ENCODE peak calls at places on chromosomes 7 and 10, in eight cellular contexts. R, A, B, F, D, K, V and J are unnamed samples.

GRCh38 chr10:30041394-30042105 is 17.8 kb downstream of the JCAD start:
- DNase-seq in A (no peak), K (no peak), F (no peak), V (peak), D (no peak), B (no peak), R (no peak), J (no peak)

GRCh38 chr10:88270871-88271713 is 312.0 kb downstream of the RNLS start:
- DNase-seq in B (no peak), F (no peak), D (peak), K (no peak), A (peak), V (peak), R (peak), J (no peak)

GRCh38 chr10:21732067-21732772 is 198.2 kb downstream of the MLLT10 start:
- DNase-seq in B (peak), D (peak), K (peak), F (peak), V (peak), A (no peak), R (peak), J (peak)

GRCh38 chr10:105398202-105398601 is 757.1 kb downstream of the SORCS3 start:
- DNase-seq in K (no peak), A (no peak), D (no peak), V (no peak), F (no peak), B (no peak), R (no peak), J (no peak)

GRCh38 chr10:118752401-118752800 is 2.4 kb downstream of the CACUL1 start:
- DNase-seq in F (no peak), B (no peak), V (no peak), A (no peak), D (no peak), R (no peak), K (no peak), J (no peak)

GRCh38 chr7:7718461-7718860 is at the start of gene RPA3:
- DNase-seq in R (no peak), V (no peak), F (no peak), A (no peak), K (no peak), B (no peak), D (no peak), J (no peak)

GRCh38 chr7:18345641-18346234 is 149.8 kb upstream of the HDAC9 start:
- DNase-seq in A (no peak), V (peak), K (no peak), R (peak), F (peak), B (no peak), D (no peak), J (no peak)

GRCh38 chr7:79936281-79936983 is 198.2 kb upstream of the GNAI1 start:
- DNase-seq in A (no peak), R (no peak), V (peak), B (no peak), D (no peak), F (no peak), K (no peak), J (no peak)

GRCh38 chr7:111098011-111098925 is 7.3 kb downstream of the LRRN3 start:
- DNase-seq in A (no peak), D (no peak), V (peak), B (no peak), K (no peak), F (no peak), R (peak), J (no peak)

GRCh38 chr7:151018421-151019129 is 5.7 kb downstream of the ATG9B start:
- DNase-seq in A (no peak), F (no peak), R (no peak), K (no peak), D (no peak), V (peak), B (no peak), J (peak)

GRCh38 chr10:78688945-78689935 is 379.5 kb upstream of the ZMIZ1 start:
- DNase-seq in B (no peak), A (no peak), R (no peak), V (peak), F (no peak), K (no peak), D (no peak), J (no peak)

GRCh38 chr7:40720401-40720800 is 585.6 kb downstream of the SUGCT start:
- DNase-seq in A (no peak), D (no peak), R (peak), B (no peak), V (no peak), F (no peak), K (no peak), J (no peak)

GRCh38 chr7:31957090-31957720 is 113.0 kb downstream of the PDE1C start:
- DNase-seq in A (peak), F (no peak), D (no peak), V (peak), K (no peak), R (no peak), B (no peak), J (no peak)

GRCh38 chr7:82364048-82364447 is 79.5 kb downstream of the CACNA2D1 start:
- DNase-seq in D (no peak), R (no peak), V (no peak), K (no peak), B (no peak), F (no peak), A (no peak), J (no peak)

GRCh38 chr10:89952314-89952713 is 250.9 kb downstream of the KIF20B start:
- DNase-seq in A (no peak), V (no peak), K (no peak), R (no peak), F (no peak), B (no peak), D (no peak), J (no peak)

GRCh38 chr7:2403718-2404648 is 572 bp downstream of the CHST12 start:
- DNase-seq in K (no peak), B (no peak), R (peak), A (no peak), F (peak), V (peak), D (peak), J (peak)

GRCh38 chr7:88279323-88279722 is 27.4 kb downstream of the STEAP4 start:
- DNase-seq in B (no peak), F (no peak), R (no peak), V (no peak), A (no peak), D (no peak), K (no peak), J (no peak)

GRCh38 chr7:4837814-4838625 is 23.8 kb downstream of the PAPOLB start:
- DNase-seq in D (no peak), F (no peak), V (no peak), B (peak), K (no peak), R (no peak), A (no peak), J (no peak)

GRCh38 chr10:6694447-6695155 is 114.5 kb upstream of the PRKCQ start:
- DNase-seq in V (no peak), K (peak), B (no peak), A (no peak), F (no peak), D (no peak), R (peak), J (no peak)

GRCh38 chr10:12355384-12355783 is 6.0 kb downstream of the CAMK1D start:
- DNase-seq in B (no peak), K (no peak), R (no peak), F (no peak), V (no peak), D (no peak), A (no peak), J (no peak)

GRCh38 chr10:26486985-26487850 is 49.1 kb downstream of the APBB1IP start:
- DNase-seq in F (no peak), V (peak), K (peak), D (no peak), A (no peak), R (peak), B (no peak), J (peak)

GRCh38 chr10:64458341-64458740 is 937.1 kb downstream of the REEP3 start:
- DNase-seq in D (no peak), R (no peak), B (no peak), A (no peak), V (no peak), K (peak), F (no peak), J (no peak)

GRCh38 chr10:60170250-60170649 is 219.4 kb downstream of the ANK3 start:
- DNase-seq in V (no peak), K (no peak), B (no peak), R (no peak), F (no peak), A (no peak), D (no peak), J (no peak)

GRCh38 chr7:120966961-120967360 is 16.4 kb downstream of the ING3 start:
- DNase-seq in K (no peak), R (no peak), B (no peak), V (no peak), A (no peak), F (no peak), D (no peak), J (no peak)

GRCh38 chr7:44921607-44922350 is 36.4 kb upstream of the PURB start:
- DNase-seq in B (peak), F (peak), K (no peak), R (peak), V (peak), D (peak), A (peak), J (peak)

GRCh38 chr7:132548489-132549078 is 27.7 kb downstream of the PLXNA4 start:
- DNase-seq in V (peak), F (no peak), K (no peak), B (no peak), A (no peak), R (peak), D (no peak), J (no peak)

GRCh38 chr7:116271980-116272886 is 61.9 kb downstream of the TES start:
- DNase-seq in R (peak), B (no peak), F (no peak), A (no peak), V (peak), K (peak), D (no peak), J (no peak)

GRCh38 chr10:24503627-24504320 is 219.9 kb downstream of the ARHGAP21 start:
- DNase-seq in V (peak), D (no peak), F (peak), B (no peak), K (no peak), R (peak), A (no peak), J (peak)

GRCh38 chr7:50276446-50276845 is 28.1 kb upstream of the IKZF1 start:
- DNase-seq in A (no peak), R (no peak), D (no peak), B (no peak), V (no peak), F (no peak), K (no peak), J (no peak)

GRCh38 chr10:73839276-73839966 is 28.0 kb upstream of the NDST2 start:
- DNase-seq in B (no peak), A (no peak), R (no peak), V (no peak), K (no peak), D (no peak), F (no peak), J (no peak)

GRCh38 chr10:52436664-52437063 is 122.6 kb downstream of the DKK1 start:
- DNase-seq in A (no peak), K (no peak), F (no peak), D (no peak), V (no peak), R (peak), B (no peak), J (no peak)

DNA sequence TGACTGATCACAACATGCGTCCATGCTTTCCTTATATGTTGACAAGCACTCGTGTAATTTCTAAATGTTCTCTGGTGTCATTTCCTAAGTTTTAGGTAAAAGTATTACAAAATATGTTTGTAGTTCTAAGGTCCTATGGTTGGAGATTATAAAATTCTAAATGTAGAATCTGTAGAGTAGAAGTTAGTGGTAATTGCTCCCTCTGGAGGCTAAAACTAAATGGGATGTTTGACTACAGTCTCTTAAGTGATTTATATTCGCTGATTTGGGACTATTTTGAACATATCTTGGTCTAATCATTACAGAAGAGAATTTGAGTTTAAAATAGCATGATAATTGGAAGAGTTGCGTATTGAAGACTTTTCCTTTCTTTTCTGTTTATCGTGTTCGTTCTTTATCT is 74.1 kb downstream of the ZMYND11 start:
- DNase-seq in R (no peak), A (no peak), V (peak), F (no peak), K (no peak), D (no peak), B (no peak), J (no peak)
- TF ChIP-seq CTCF in R (peak), A (no peak), V (peak), F (no peak), K (peak), D (no peak), B (no peak), J (peak)

GRCh38 chr10:130726996-130727725 is 584.4 kb downstream of the TCERG1L start:
- DNase-seq in V (no peak), D (peak), A (no peak), K (no peak), F (no peak), B (peak), R (no peak), J (no peak)

GRCh38 chr10:130728531-130729215 is 582.8 kb downstream of the TCERG1L start:
- DNase-seq in D (peak), F (no peak), R (no peak), V (no peak), B (peak), A (no peak), K (no peak), J (no peak)

GRCh38 chr10:130725474-130725970 is 586.0 kb downstream of the TCERG1L start:
- DNase-seq in R (no peak), B (peak), V (no peak), A (no peak), D (peak), F (no peak), K (no peak), J (no peak)

GRCh38 chr10:130729876-130730275 is 581.6 kb downstream of the TCERG1L start:
- DNase-seq in V (no peak), K (no peak), A (no peak), D (peak), B (peak), R (no peak), F (no peak), J (no peak)

DNA sequence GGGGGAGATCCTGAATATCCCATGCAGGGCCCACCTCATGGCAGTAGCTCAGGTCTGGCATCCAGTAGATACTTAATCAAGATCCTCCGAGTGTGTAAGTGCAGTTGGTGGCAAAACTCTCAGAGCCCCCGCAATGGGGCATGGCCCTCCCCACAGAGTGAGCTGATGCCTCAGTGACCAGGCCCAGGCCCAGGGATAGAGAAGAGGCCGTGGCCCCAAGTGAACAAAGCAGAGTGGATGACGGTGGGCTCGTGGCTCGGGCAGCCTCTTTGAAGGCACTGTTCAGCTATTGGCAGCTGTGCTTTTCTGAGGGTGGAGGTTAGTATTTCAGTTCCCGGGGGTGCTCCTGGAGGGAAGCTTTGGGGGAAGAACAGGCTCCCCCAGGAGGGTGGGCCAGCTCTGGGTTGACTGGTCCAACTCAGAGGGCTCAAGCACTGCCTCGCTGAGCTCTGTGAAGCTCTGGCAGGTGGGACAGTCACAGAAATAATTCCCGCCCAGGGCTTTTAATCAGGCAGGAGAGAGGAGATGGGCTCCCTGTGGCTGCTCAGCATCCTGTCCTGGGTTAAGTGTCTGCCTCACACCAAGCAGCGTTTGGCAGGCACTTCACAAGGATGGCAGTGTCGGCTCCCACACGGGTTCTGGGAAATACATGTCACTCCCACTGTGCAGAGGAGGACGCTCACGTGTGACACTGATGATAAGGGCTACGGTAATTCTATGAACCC is 583.6 kb downstream of the TCERG1L start:
- DNase-seq in F (no peak), R (no peak), K (no peak), V (no peak), D (peak), B (peak), A (no peak), J (no peak)
- TF ChIP-seq CTCF in F (no peak), R (no peak), K (no peak), V (no peak), D (no peak), B (no peak), A (no peak), J (no peak)

GRCh38 chr10:77299257-77299656 is 338.4 kb downstream of the KCNMA1 start:
- DNase-seq in K (no peak), V (no peak), F (no peak), A (no peak), D (no peak), R (no peak), B (no peak), J (no peak)
- TF ChIP-seq CTCF in K (no peak), V (no peak), F (no peak), A (no peak), D (no peak), R (no peak), B (no peak), J (no peak)

DNA sequence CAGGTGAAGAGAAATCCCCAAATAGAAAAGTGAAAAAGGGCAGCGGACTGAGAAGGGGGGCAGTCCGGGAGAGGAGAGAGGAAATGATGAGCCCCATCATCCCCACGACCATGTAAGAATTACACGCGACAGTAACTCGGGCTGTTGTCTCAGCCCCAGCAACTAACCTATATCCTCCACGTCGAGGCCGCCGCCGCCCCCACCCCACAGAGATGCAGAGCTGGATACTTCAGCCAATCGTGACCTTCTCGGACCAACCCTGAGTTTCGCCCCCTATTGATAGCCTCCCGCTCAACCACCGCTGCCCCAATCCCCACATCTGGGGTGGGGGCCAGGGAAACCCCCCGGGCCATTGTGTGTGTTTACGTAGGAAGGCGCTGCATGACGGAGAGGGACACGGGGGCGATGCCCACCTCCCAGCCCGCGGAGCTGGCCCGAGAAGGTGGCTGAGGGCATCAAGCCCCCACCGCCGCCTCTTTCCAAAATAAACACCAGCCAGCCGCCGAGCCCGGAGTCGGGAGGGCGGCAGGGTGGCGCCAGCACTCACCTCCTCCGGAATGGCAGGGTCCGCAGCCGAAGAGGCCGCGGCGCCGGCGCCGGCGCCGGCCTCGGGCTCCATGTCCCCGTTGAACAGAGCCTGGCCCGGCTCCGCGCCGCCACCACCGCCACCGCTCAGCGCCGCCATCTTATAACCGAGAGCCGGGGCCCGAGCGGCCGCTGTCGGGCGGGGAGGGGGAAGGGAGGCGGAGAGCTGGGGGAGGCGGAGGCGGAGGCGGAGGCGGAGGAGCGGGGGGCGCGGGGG is 509 bp downstream of the BRAF start:
- DNase-seq in R (peak), V (peak), D (peak), A (no peak), K (no peak), F (peak), B (no peak), J (peak)
- TF ChIP-seq CTCF in R (peak), V (peak), D (peak), A (no peak), K (peak), F (peak), B (no peak), J (peak)

GRCh38 chr10:123517901-123518300 is 148.3 kb upstream of the GPR26 start:
- DNase-seq in F (no peak), B (no peak), K (no peak), A (no peak), V (no peak), D (no peak), R (no peak), J (no peak)
- TF ChIP-seq CTCF in F (no peak), B (no peak), K (no peak), A (no peak), V (no peak), D (no peak), R (no peak), J (no peak)

GRCh38 chr7:78587443-78588044 is 789.0 kb downstream of the PHTF2 start:
- DNase-seq in A (no peak), V (peak), R (no peak), F (no peak), D (no peak), B (no peak), K (no peak), J (peak)
- TF ChIP-seq CTCF in A (no peak), V (peak), R (peak), F (peak), D (no peak), B (no peak), K (no peak), J (peak)

DNA sequence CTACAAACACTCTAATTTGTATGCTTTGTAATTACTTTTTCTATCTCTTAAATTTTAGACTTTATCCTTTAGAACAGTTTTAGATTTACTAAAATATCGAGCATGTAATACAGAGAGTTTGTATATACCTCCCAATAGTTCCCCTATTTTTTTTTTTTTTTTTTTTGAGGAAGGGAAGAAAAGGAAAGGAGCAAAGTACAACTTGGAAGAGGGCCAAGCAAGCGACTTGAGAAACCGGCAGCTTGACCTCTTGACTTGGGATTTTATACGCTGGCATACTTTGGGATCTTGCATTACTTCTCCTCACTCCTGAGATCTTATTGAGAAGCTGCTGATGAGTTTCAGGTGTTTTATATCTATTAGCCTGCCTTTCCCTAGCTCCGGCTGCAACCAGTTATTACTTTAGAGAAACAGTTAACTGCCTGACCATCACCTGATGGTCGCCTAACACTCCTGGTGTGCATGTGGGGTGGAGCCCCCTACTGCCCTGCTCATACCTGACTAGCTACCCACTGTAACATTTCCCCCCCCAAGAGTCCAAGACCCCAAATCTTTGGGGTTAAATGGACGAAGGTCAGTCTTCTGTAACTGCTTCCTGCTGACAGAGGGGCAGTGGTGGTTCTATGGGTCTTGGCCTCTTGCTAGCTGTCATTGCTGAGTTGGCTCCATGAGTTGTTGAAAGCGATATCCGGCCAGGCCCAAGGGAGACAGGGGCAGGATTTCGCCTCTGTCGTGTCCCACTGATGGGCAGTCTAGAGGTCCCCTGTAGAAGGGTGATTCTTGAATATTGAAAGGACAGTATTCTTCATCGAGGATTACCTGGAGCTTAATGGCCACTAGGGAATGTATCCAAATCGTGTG is 28.5 kb downstream of the MKLN1 start:
- DNase-seq in A (no peak), R (no peak), D (no peak), V (peak), K (peak), F (no peak), B (no peak), J (no peak)
- TF ChIP-seq CTCF in A (no peak), R (peak), D (no peak), V (no peak), K (no peak), F (no peak), B (no peak), J (no peak)